ENCODE peak calls at places on chromosomes 13 and 19, in seven cellular contexts. U is IMR-90, T is mesenchymal stem cell, O is H9, Y is neuronal stem cell, N is H1, P is mesendoderm. B is an unnamed sample.

GRCh38 chr19:35689836-35690235 is 14.5 kb upstream of the ZBTB32 start:
- DNase-seq in U (no peak), O (no peak), T (no peak), P (no peak), Y (no peak), N (no peak), B (peak)

GRCh38 chr13:66665991-66666390 is 564.1 kb downstream of the PCDH9 start:
- DNase-seq in O (peak), U (peak), Y (peak), T (peak), N (no peak), P (peak), B (no peak)

GRCh38 chr19:19514215-19514633 is 1.1 kb downstream of the TSSK6 start:
- DNase-seq in N (no peak), U (no peak), T (no peak), Y (no peak), O (no peak), P (no peak), B (peak)

GRCh38 chr19:49534632-49535385 is 7.0 kb downstream of the RCN3 start:
- DNase-seq in U (no peak), T (no peak), N (no peak), Y (no peak), P (no peak), O (no peak), B (no peak)

GRCh38 chr19:18735752-18736151 is 52.3 kb downstream of the CRTC1 start:
- DNase-seq in N (no peak), Y (no peak), O (no peak), U (no peak), T (no peak), P (no peak), B (no peak)

GRCh38 chr19:58182577-58182988 is 278 bp upstream of the ZNF274 start:
- DNase-seq in T (no peak), P (no peak), U (no peak), O (no peak), N (no peak), Y (no peak), B (no peak)

GRCh38 chr13:73059460-73060250 is 850 bp downstream of the KLF5 start:
- DNase-seq in T (peak), Y (peak), O (peak), P (peak), N (no peak), U (peak), B (peak)

GRCh38 chr19:8654591-8655339 is 24.3 kb downstream of the NFILZ start:
- DNase-seq in U (peak), T (peak), Y (peak), N (peak), O (peak), P (peak), B (peak)

GRCh38 chr13:37168922-37169321 is 63.5 kb upstream of the CSNK1A1L start:
- DNase-seq in O (no peak), U (no peak), P (no peak), T (no peak), Y (no peak), N (no peak), B (no peak)

GRCh38 chr19:48668761-48669160 is 4.1 kb downstream of the NTN5 start:
- DNase-seq in O (no peak), U (no peak), P (no peak), Y (no peak), T (no peak), N (no peak), B (no peak)

GRCh38 chr19:28425431-28425931 is 787.5 kb downstream of the UQCRFS1 start:
- DNase-seq in Y (no peak), P (peak), O (no peak), N (no peak), U (no peak), T (no peak), B (no peak)

GRCh38 chr13:80871481-80871880 is 530.6 kb upstream of the SPRY2 start:
- DNase-seq in Y (no peak), N (no peak), O (no peak), T (peak), P (peak), U (no peak), B (no peak)

GRCh38 chr13:24709186-24709913 is 29.1 kb downstream of the ATP12A start:
- DNase-seq in N (no peak), O (no peak), P (no peak), U (no peak), Y (no peak), T (no peak), B (no peak)

GRCh38 chr19:39983695-39984302 is 12.8 kb downstream of the PSMC4 start:
- DNase-seq in T (no peak), O (no peak), N (no peak), U (no peak), P (no peak), Y (no peak), B (no peak)

GRCh38 chr13:77751513-77752456 is 54.3 kb downstream of the SLAIN1 start:
- DNase-seq in O (peak), T (peak), N (no peak), P (peak), U (peak), Y (peak), B (peak)

GRCh38 chr19:12872255-12872654 is 9.0 kb downstream of the DNASE2 start:
- DNase-seq in N (no peak), O (no peak), P (peak), T (no peak), Y (no peak), U (no peak), B (no peak)

GRCh38 chr13:41458939-41459753 is 1.8 kb downstream of the RGCC start:
- DNase-seq in O (no peak), Y (no peak), T (peak), U (peak), P (peak), N (no peak), B (peak)

GRCh38 chr13:77860621-77861020 is 58.0 kb downstream of the EDNRB start:
- DNase-seq in P (no peak), U (peak), Y (no peak), T (peak), O (no peak), N (no peak), B (no peak)

GRCh38 chr13:80341771-80342271 is 895 bp upstream of the SPRY2 start:
- DNase-seq in P (peak), N (no peak), O (peak), Y (peak), U (peak), T (peak), B (peak)

GRCh38 chr13:47480941-47481340 is 520.1 kb downstream of the SUCLA2 start:
- DNase-seq in O (no peak), Y (no peak), N (no peak), T (no peak), P (peak), U (no peak), B (peak)

GRCh38 chr19:1063030-1063908 is 3.7 kb upstream of the ARHGAP45 start:
- DNase-seq in O (no peak), Y (no peak), T (no peak), N (no peak), P (peak), U (no peak), B (peak)

GRCh38 chr19:54287456-54287855 is 6.5 kb upstream of the LILRB2 start:
- DNase-seq in Y (no peak), U (peak), P (no peak), O (no peak), T (no peak), N (no peak), B (no peak)

GRCh38 chr19:27770095-27770494 is 1442.9 kb downstream of the UQCRFS1 start:
- DNase-seq in O (no peak), N (no peak), T (no peak), U (no peak), P (no peak), Y (no peak), B (no peak)

GRCh38 chr13:79307433-79307861 is 98.6 kb downstream of the RBM26 start:
- DNase-seq in U (peak), P (no peak), T (no peak), Y (no peak), O (no peak), N (no peak), B (no peak)

GRCh38 chr13:30341815-30342570 is 34.6 kb upstream of the KATNAL1 start:
- DNase-seq in O (no peak), N (no peak), P (no peak), Y (no peak), U (peak), T (peak), B (peak)

GRCh38 chr19:13244920-13245319 is 94.7 kb downstream of the IER2 start:
- DNase-seq in P (no peak), N (no peak), O (no peak), U (no peak), Y (no peak), T (no peak), B (no peak)

GRCh38 chr13:95552539-95553270 is at the start of gene CLDN10:
- DNase-seq in U (no peak), Y (peak), P (peak), T (no peak), N (peak), O (peak), B (peak)

GRCh38 chr13:84405286-84405685 is 523.0 kb upstream of the SLITRK1 start:
- DNase-seq in U (peak), P (no peak), O (no peak), N (no peak), T (no peak), Y (no peak), B (no peak)

GRCh38 chr13:46947425-46948191 is 50.8 kb upstream of the HTR2A start:
- DNase-seq in U (no peak), P (peak), Y (no peak), N (peak), O (peak), T (no peak), B (no peak)

GRCh38 chr19:4007836-4008539 is 452 bp downstream of the PIAS4 start:
- DNase-seq in U (no peak), P (peak), O (no peak), N (no peak), Y (peak), T (peak), B (no peak)

GRCh38 chr13:82962422-82962821 is 919.9 kb downstream of the SLITRK1 start:
- DNase-seq in U (no peak), Y (no peak), T (no peak), N (no peak), O (no peak), P (no peak), B (no peak)

GRCh38 chr13:20521388-20521787 is 4.3 kb downstream of the CRYL1 start:
- DNase-seq in P (no peak), N (no peak), U (no peak), T (no peak), O (no peak), Y (no peak), B (no peak)
- H3K23ac ChIP-seq in P (no peak), N (no peak), U (no peak), T (no peak), O (no peak), Y (no peak), B (no peak)

DNA sequence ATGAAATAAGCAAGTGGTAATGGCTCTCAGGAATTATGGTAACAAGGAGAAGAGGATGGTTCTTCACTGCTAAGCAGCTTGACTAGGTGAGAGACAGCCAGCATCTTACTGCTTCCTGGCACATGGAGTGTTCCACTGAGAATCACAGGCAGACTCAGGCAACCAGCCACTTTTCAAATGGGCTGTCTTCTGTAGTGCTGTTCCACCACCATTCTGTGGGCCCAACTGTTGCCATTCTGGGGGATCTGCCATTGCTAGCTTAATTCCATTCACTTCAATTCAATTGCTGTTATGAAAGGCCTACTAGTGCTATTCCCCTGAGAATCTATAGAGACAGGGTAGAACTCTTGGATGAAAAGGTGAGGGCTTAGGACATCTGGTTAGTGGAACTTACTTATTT is 341.9 kb downstream of the KCNRG start:
- DNase-seq in N (no peak), P (no peak), Y (no peak), O (no peak), T (no peak), U (no peak), B (no peak)
- H2BK5ac ChIP-seq in N (no peak), P (no peak), Y (no peak), O (no peak), T (no peak), U (no peak), B (no peak)

GRCh38 chr19:47491358-47492136 is 7.5 kb upstream of the KPTN start:
- DNase-seq in Y (no peak), P (no peak), U (no peak), O (no peak), T (no peak), N (no peak), B (no peak)

GRCh38 chr19:47492137-47492533 is 8.1 kb upstream of the KPTN start:
- DNase-seq in P (no peak), T (no peak), U (no peak), Y (no peak), O (no peak), N (no peak), B (no peak)

GRCh38 chr19:47490031-47490430 is 6.0 kb upstream of the KPTN start:
- DNase-seq in Y (no peak), U (no peak), N (no peak), T (no peak), O (no peak), P (no peak), B (no peak)

GRCh38 chr19:47489072-47489914 is 5.3 kb upstream of the KPTN start:
- DNase-seq in U (no peak), Y (no peak), T (no peak), P (no peak), O (no peak), N (no peak), B (no peak)

GRCh38 chr19:47490847-47491246 is 6.8 kb upstream of the KPTN start:
- DNase-seq in Y (no peak), O (no peak), N (no peak), U (no peak), P (no peak), T (no peak), B (no peak)
- H3K23ac ChIP-seq in Y (no peak), O (no peak), N (no peak), U (no peak), P (no peak), T (no peak), B (no peak)

GRCh38 chr13:113743366-113744195 is 15.4 kb upstream of the TMEM255B start:
- DNase-seq in Y (no peak), U (no peak), O (no peak), P (no peak), N (no peak), T (no peak), B (no peak)

GRCh38 chr13:113746671-113747070 is 12.4 kb upstream of the TMEM255B start:
- DNase-seq in Y (no peak), U (no peak), O (no peak), N (no peak), P (no peak), T (no peak), B (no peak)

GRCh38 chr13:113746143-113746525 is 12.9 kb upstream of the TMEM255B start:
- DNase-seq in N (no peak), P (no peak), U (no peak), T (no peak), Y (no peak), O (no peak), B (no peak)

GRCh38 chr13:113744197-113745000 is 14.6 kb upstream of the TMEM255B start:
- DNase-seq in T (no peak), O (no peak), N (no peak), P (no peak), U (no peak), Y (no peak), B (no peak)

GRCh38 chr13:113745059-113745458 is 14.0 kb upstream of the TMEM255B start:
- DNase-seq in Y (no peak), U (no peak), N (no peak), T (no peak), P (no peak), O (no peak), B (no peak)
- H2BK5ac ChIP-seq in Y (no peak), U (no peak), N (no peak), T (no peak), P (no peak), O (no peak), B (no peak)

GRCh38 chr13:107767119-107767518 is 448.2 kb downstream of the LIG4 start:
- DNase-seq in P (peak), Y (no peak), O (no peak), U (no peak), N (no peak), T (peak), B (no peak)
- H3K23ac ChIP-seq in P (no peak), Y (no peak), O (no peak), U (peak), N (no peak), T (no peak), B (no peak)

GRCh38 chr19:16121967-16122366 is 10.3 kb downstream of the RAB8A start:
- DNase-seq in U (no peak), Y (no peak), O (no peak), T (no peak), N (no peak), P (no peak), B (peak)
- H2BK5ac ChIP-seq in U (no peak), Y (no peak), O (no peak), T (no peak), N (no peak), P (no peak), B (no peak)

DNA sequence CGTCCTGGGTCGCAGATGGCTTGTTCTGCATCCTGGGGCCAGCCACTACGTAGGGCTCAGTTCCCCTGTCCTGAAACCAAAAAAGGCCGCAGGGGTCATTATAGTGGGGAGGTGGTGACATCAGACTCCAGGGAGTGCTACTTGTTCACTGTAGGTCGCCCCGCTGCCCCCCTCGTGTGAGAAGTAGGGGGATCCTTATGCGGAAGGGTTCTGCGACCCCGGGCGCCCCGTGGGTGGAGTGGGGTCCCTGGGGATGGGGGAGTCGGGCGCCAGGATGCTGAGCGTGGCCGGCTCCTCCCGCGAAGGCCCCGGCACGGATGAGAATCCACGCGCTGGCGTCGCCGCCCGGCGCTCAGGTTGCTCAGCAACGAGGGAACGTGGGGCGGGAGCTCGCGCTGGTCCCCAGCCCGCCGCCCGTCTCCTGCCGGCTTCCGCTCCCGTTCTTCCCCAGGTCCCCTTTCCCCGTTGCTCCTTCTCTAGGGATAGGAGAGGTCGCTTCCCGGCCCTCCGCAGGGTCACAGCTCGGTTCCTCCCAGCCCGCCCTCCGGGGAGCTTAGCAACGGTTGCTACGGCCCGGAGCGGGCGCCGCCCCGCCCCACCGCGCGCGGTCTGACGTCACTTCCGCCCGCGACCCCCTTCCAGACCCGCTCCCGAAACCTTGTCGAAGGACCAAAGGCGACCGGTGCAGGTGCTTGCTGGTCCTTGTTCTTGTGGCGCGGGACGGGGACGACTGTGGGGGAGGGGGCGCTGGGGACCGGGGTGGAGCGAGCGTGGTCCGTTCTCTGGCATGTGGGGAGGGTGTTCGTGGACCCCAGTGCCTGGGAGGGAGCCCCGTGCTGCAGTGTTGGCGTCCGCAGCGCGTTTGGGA is at the start of gene NAT14:
- DNase-seq in Y (peak), O (peak), N (peak), P (peak), T (peak), U (peak), B (peak)
- H3K23ac ChIP-seq in Y (peak), O (no peak), N (no peak), P (no peak), T (peak), U (peak), B (no peak)

GRCh38 chr19:7182489-7182888 is 111.7 kb downstream of the INSR start:
- DNase-seq in T (no peak), Y (no peak), U (no peak), O (no peak), N (no peak), P (no peak), B (no peak)
- H2BK5ac ChIP-seq in T (no peak), Y (no peak), U (no peak), O (no peak), N (no peak), P (no peak), B (no peak)